ENCODE peak calls at places on chromosome 14, in seven cellular contexts. J is CD4-positive, alpha-beta memory T cell; S is right atrium auricular region; T is Karpas-422; R is NT2/D1; A is tibial artery; G is HCT116. L is an unnamed sample.
A peak's percentile ranks its signal among the peaks of the same experiment; 100 is the strongest.

GRCh38 chr14:57302883-57303282 is 34.1 kb downstream of the AP5M1 start:
- DNase-seq in J (no peak), S (no peak), T (no peak), R (no peak), A (no peak), G (no peak), L (no peak)

GRCh38 chr14:103628221-103628683 is 759 bp upstream of the KLC1 start:
- DNase-seq in J (no peak), S (peak; percentile 86), T (peak; percentile 63), R (no peak), A (peak; percentile 92), G (peak; percentile 39), L (peak; percentile 88)

GRCh38 chr14:100142073-100143040 is 17.1 kb downstream of the DEGS2 start:
- DNase-seq in J (no peak), S (peak; percentile 71), T (no peak), R (no peak), A (no peak), G (no peak), L (peak; percentile 80)

GRCh38 chr14:68707496-68707895 is 85.4 kb downstream of the ZFP36L1 start:
- DNase-seq in J (no peak), S (no peak), T (no peak), R (no peak), A (no peak), G (no peak), L (no peak)

GRCh38 chr14:34120185-34120977 is 169.5 kb upstream of the EGLN3 start:
- DNase-seq in J (no peak), S (no peak), T (no peak), R (no peak), A (no peak), G (no peak), L (no peak)

GRCh38 chr14:103074699-103075341 is 9.2 kb upstream of the LBHD2 start:
- DNase-seq in J (no peak), S (peak; percentile 85), T (no peak), R (no peak), A (peak; percentile 78), G (no peak), L (peak; percentile 69)

GRCh38 chr14:100375273-100375962 is 52.3 kb downstream of the SLC25A47 start:
- DNase-seq in J (peak; percentile 69), S (peak; percentile 94), T (peak; percentile 70), R (no peak), A (peak; percentile 84), G (peak; percentile 52), L (peak; percentile 70)

GRCh38 chr14:30786701-30787100 is 87.7 kb upstream of the COCH start:
- DNase-seq in J (no peak), S (no peak), T (no peak), R (no peak), A (no peak), G (no peak), L (no peak)

GRCh38 chr14:61471297-61471980 is 150.1 kb downstream of the PRKCH start:
- DNase-seq in J (peak; percentile 47), S (no peak), T (peak; percentile 94), R (no peak), A (no peak), G (no peak), L (no peak)

GRCh38 chr14:60381909-60382308 is 104.0 kb downstream of the C14orf39 start:
- DNase-seq in J (no peak), S (no peak), T (no peak), R (no peak), A (no peak), G (no peak), L (no peak)

GRCh38 chr14:101364503-101365328 is 196.6 kb upstream of the DIO3 start:
- DNase-seq in J (no peak), S (peak; percentile 76), T (no peak), R (no peak), A (peak; percentile 94), G (no peak), L (peak; percentile 48)

GRCh38 chr14:24261969-24262327 is 1.0 kb downstream of the TGM1 start:
- DNase-seq in J (no peak), S (no peak), T (no peak), R (no peak), A (no peak), G (no peak), L (no peak)

GRCh38 chr14:95043732-95044462 is 113.4 kb downstream of the DICER1 start:
- DNase-seq in J (no peak), S (peak; percentile 43), T (no peak), R (no peak), A (peak; percentile 16), G (no peak), L (no peak)

GRCh38 chr14:106268013-106268727 is 741.8 kb downstream of the TMEM121 start:
- DNase-seq in J (peak; percentile 71), S (no peak), T (peak; percentile 82), R (peak; percentile 28), A (no peak), G (no peak), L (peak; percentile 49)

GRCh38 chr14:58755026-58755929 is 117.5 kb downstream of the DACT1 start:
- DNase-seq in J (no peak), S (no peak), T (no peak), R (no peak), A (no peak), G (no peak), L (peak; percentile 35)

GRCh38 chr14:69625299-69626131 is 14.1 kb downstream of the SUSD6 start:
- DNase-seq in J (peak; percentile 88), S (peak; percentile 74), T (peak; percentile 81), R (no peak), A (no peak), G (no peak), L (peak; percentile 61)

GRCh38 chr14:24074625-24075484 is 3.5 kb downstream of the CPNE6 start:
- DNase-seq in J (no peak), S (no peak), T (no peak), R (no peak), A (no peak), G (no peak), L (peak; percentile 24)

GRCh38 chr14:70887207-70888150 is 19.8 kb upstream of the PCNX1 start:
- DNase-seq in J (peak; percentile 51), S (no peak), T (no peak), R (no peak), A (no peak), G (no peak), L (no peak)

GRCh38 chr14:70888681-70889175 is 18.5 kb upstream of the PCNX1 start:
- DNase-seq in J (peak; percentile 53), S (no peak), T (peak; percentile 49), R (no peak), A (no peak), G (no peak), L (no peak)

GRCh38 chr14:70886421-70887206 is 20.6 kb upstream of the PCNX1 start:
- DNase-seq in J (peak; percentile 65), S (no peak), T (no peak), R (no peak), A (no peak), G (no peak), L (peak; percentile 32)

GRCh38 chr14:70889555-70889954 is 17.7 kb upstream of the PCNX1 start:
- DNase-seq in J (no peak), S (no peak), T (no peak), R (no peak), A (no peak), G (no peak), L (no peak)

GRCh38 chr14:70888151-70888499 is 19.1 kb upstream of the PCNX1 start:
- DNase-seq in J (no peak), S (no peak), T (peak; percentile 72), R (no peak), A (no peak), G (no peak), L (no peak)
- H3K4me1 ChIP-seq in J (peaks cover 97% of the 10 kb centered on the region), S (no peaks in the 10 kb centered on the region), T (peaks cover 18% of the 10 kb centered on the region), R (no peaks in the 10 kb centered on the region), A (no peaks in the 10 kb centered on the region), G (peaks cover 2% of the 10 kb centered on the region), L (no peaks in the 10 kb centered on the region)

DNA sequence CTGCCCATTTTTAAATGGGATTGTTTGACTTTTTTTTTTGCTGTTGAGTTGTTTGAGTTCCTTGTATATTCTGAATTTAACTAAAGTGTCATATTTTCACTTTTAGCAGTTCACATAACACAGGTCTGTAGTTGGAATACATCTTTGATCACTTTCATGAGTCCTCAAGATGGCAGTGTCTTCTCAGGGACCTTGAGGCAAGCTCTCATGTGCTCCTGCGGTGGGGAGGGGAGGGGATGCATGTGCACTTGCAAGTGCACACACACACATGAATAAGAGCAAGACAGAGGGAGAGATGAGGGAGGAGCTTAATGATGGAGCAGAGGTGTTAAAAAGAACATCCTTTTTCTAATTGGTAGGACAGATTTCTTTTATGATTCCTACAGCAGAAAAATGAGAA is 291.4 kb upstream of the OR4E1 start:
- DNase-seq in J (peak; percentile 74), S (no peak), T (no peak), R (no peak), A (no peak), G (no peak), L (peak; percentile 36)
- H3K4me3 ChIP-seq in J (no peak overlapping the region), S (no peak overlapping the region), T (no peak overlapping the region), R (no peak overlapping the region), A (no peak overlapping the region), G (no peak overlapping the region), L (no peak overlapping the region)

DNA sequence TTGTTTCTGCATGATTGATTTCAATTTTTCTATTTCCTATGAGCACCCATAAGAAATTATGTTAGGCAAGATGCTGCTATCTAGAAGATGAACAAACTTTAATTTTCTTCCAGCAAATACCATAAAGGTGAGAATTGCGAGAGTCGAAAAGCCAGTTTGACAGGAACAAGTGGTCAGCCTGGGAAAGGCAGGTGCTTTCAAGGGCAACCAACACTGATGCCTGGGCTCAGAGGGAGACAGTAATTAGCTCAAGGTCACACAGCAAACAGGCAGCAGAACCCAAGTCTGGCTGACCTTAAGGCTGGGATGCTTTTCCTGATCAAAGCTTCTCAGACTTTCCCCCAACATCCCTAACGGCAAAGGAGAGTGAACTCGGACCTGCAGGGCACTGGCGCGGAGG is 6.8 kb upstream of the OTUB2 start:
- DNase-seq in J (no peak), S (no peak), T (no peak), R (no peak), A (no peak), G (no peak), L (no peak)
- H3K9me3 ChIP-seq in J (no peaks in the 10 kb centered on the region), S (no peaks in the 10 kb centered on the region), T (no peaks in the 10 kb centered on the region), R (no peaks in the 10 kb centered on the region), A (no peaks in the 10 kb centered on the region), G (no peaks in the 10 kb centered on the region), L (no peaks in the 10 kb centered on the region)

GRCh38 chr14:96511667-96512066 is 9.5 kb downstream of the PAPOLA start:
- DNase-seq in J (no peak), S (no peak), T (no peak), R (no peak), A (no peak), G (no peak), L (no peak)

GRCh38 chr14:96516351-96516750 is 14.2 kb downstream of the PAPOLA start:
- DNase-seq in J (no peak), S (no peak), T (no peak), R (no peak), A (no peak), G (no peak), L (no peak)

GRCh38 chr14:96512122-96512521 is 9.9 kb downstream of the PAPOLA start:
- DNase-seq in J (no peak), S (no peak), T (peak; percentile 65), R (no peak), A (no peak), G (no peak), L (no peak)

GRCh38 chr14:96512602-96513397 is 10.6 kb downstream of the PAPOLA start:
- DNase-seq in J (no peak), S (no peak), T (no peak), R (no peak), A (no peak), G (no peak), L (no peak)

DNA sequence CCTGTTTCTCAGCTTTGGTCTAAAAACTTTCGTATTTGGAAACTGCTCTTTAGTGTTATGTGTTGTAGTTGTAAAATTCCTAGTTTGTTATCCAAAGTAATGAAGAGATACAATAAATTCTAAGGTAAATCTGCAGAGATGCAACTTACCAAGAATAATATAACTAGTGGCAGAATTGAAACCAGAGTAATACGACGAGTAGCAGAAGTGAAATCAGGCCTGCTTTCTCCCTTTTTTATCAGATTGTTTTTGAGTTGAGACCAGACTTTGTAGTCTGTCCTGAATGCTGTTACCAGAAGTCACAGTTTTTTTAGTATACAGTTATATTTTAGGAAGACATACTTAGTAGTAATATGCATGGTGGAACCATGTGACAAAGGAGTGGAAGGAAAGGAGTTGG is 12.5 kb downstream of the PAPOLA start:
- DNase-seq in J (no peak), S (no peak), T (no peak), R (no peak), A (no peak), G (no peak), L (no peak)
- H3K4me1 ChIP-seq in J (peaks cover 80% of the 10 kb centered on the region), S (no peaks in the 10 kb centered on the region), T (peaks cover 63% of the 10 kb centered on the region), R (no peaks in the 10 kb centered on the region), A (no peaks in the 10 kb centered on the region), G (no peaks in the 10 kb centered on the region), L (peaks cover 25% of the 10 kb centered on the region)

L was measured in mucosa of descending colon.